ENCODE peak calls at places on chromosomes 1 and 21, in six cellular contexts. Z, V, Q, Y, U and H are unnamed samples.

GRCh38 chr1:160219062-160219929 is 14.1 kb downstream of the PEA15 start:
- DNase-seq in V (no peak), Q (peak; percentile 50), Y (peak; percentile 30), U (no peak), Z (peak; percentile 56), H (no peak)

GRCh38 chr1:168803696-168804510 is 74.9 kb upstream of the DPT start:
- DNase-seq in Y (no peak), U (no peak), Q (no peak), V (no peak), Z (no peak), H (no peak)

GRCh38 chr1:232462200-232462599 is 167.7 kb downstream of the SIPA1L2 start:
- DNase-seq in Q (peak; percentile 31), Z (no peak), U (no peak), V (no peak), Y (no peak), H (no peak)

GRCh38 chr1:193115629-193116227 is 6.1 kb upstream of the CDC73 start:
- DNase-seq in Z (no peak), Q (peak; percentile 98), V (no peak), Y (peak; percentile 13), U (no peak), H (no peak)

GRCh38 chr1:61230523-61230922 is 148.2 kb downstream of the NFIA start:
- DNase-seq in V (no peak), Y (no peak), U (no peak), Z (no peak), Q (no peak), H (no peak)

GRCh38 chr1:245751671-245752070 is 596.9 kb downstream of the KIF26B start:
- DNase-seq in Q (no peak), V (no peak), Y (no peak), U (no peak), Z (no peak), H (no peak)

GRCh38 chr1:246182149-246182851 is 324.8 kb downstream of the SMYD3 start:
- DNase-seq in Y (peak; percentile 84), Q (no peak), Z (no peak), U (no peak), V (no peak), H (no peak)

GRCh38 chr1:3695326-3696217 is 43.3 kb downstream of the TP73 start:
- DNase-seq in V (peak; percentile 95), Y (peak; percentile 39), Q (peak; percentile 23), U (peak; percentile 5), Z (no peak), H (no peak)

GRCh38 chr1:172661107-172661506 is 2.2 kb downstream of the FASLG start:
- DNase-seq in Q (no peak), U (no peak), V (no peak), Y (no peak), Z (no peak), H (no peak)

GRCh38 chr21:15741510-15741909 is 11.7 kb downstream of the USP25 start:
- DNase-seq in U (no peak), Y (no peak), Q (no peak), V (no peak), Z (no peak), H (no peak)

GRCh38 chr1:24486296-24487065 is 16.2 kb upstream of the RCAN3 start:
- DNase-seq in U (no peak), V (no peak), Z (no peak), Y (no peak), Q (no peak), H (no peak)

GRCh38 chr1:162997499-162998285 is 71.5 kb upstream of the RGS4 start:
- DNase-seq in U (no peak), V (no peak), Q (no peak), Z (no peak), Y (no peak), H (no peak)

GRCh38 chr1:42480921-42481320 is 17.8 kb downstream of the CCDC30 start:
- DNase-seq in U (no peak), V (no peak), Z (no peak), Y (peak; percentile 14), Q (no peak), H (no peak)

GRCh38 chr1:24393892-24394291 is 19.7 kb downstream of the STPG1 start:
- DNase-seq in Q (no peak), Y (no peak), V (no peak), U (no peak), Z (no peak), H (no peak)